ENCODE peak calls at places on chromosomes 16 and 17, in six cellular contexts. One of them, this sample, is unnamed.

GRCh38 chr17:17345686-17346427 is 42.7 kb downstream of the NT5M start:
- DNase-seq in stomach: peak; percentile 13
- DNase-seq in breast epithelium: peak; percentile 34
- DNase-seq in CD8-positive, alpha-beta memory T cell: no peak
- DNase-seq in body of pancreas: no peak
- DNase-seq in CD4-positive, CD25-positive, alpha-beta regulatory T cell: no peak
- DNase-seq in this sample: peak; percentile 2

GRCh38 chr17:18041776-18042175 is 2.6 kb downstream of the GID4 start:
- DNase-seq in stomach: no peak
- DNase-seq in breast epithelium: no peak
- DNase-seq in CD8-positive, alpha-beta memory T cell: no peak
- DNase-seq in body of pancreas: no peak
- DNase-seq in CD4-positive, CD25-positive, alpha-beta regulatory T cell: no peak
- DNase-seq in this sample: no peak

GRCh38 chr16:65375651-65376050 is 253.8 kb upstream of the CDH11 start:
- DNase-seq in stomach: no peak
- DNase-seq in breast epithelium: no peak
- DNase-seq in CD8-positive, alpha-beta memory T cell: no peak
- DNase-seq in body of pancreas: no peak
- DNase-seq in CD4-positive, CD25-positive, alpha-beta regulatory T cell: no peak
- DNase-seq in this sample: no peak

GRCh38 chr17:6456321-6456720 is 12.1 kb downstream of the PIMREG start:
- DNase-seq in stomach: no peak
- DNase-seq in breast epithelium: no peak
- DNase-seq in CD8-positive, alpha-beta memory T cell: no peak
- DNase-seq in body of pancreas: no peak
- DNase-seq in CD4-positive, CD25-positive, alpha-beta regulatory T cell: no peak
- DNase-seq in this sample: no peak

GRCh38 chr16:12901597-12902436 is at the start of gene SHISA9:
- DNase-seq in stomach: no peak
- DNase-seq in breast epithelium: no peak
- DNase-seq in CD8-positive, alpha-beta memory T cell: no peak
- DNase-seq in body of pancreas: no peak
- DNase-seq in CD4-positive, CD25-positive, alpha-beta regulatory T cell: no peak
- DNase-seq in this sample: no peak

GRCh38 chr17:63150994-63151464 is 185.0 kb downstream of the TANC2 start:
- DNase-seq in stomach: no peak
- DNase-seq in breast epithelium: no peak
- DNase-seq in CD8-positive, alpha-beta memory T cell: no peak
- DNase-seq in body of pancreas: no peak
- DNase-seq in CD4-positive, CD25-positive, alpha-beta regulatory T cell: no peak
- DNase-seq in this sample: no peak

GRCh38 chr17:50514936-50515702 is 6.9 kb downstream of the MYCBPAP start:
- DNase-seq in stomach: no peak
- DNase-seq in breast epithelium: no peak
- DNase-seq in CD8-positive, alpha-beta memory T cell: no peak
- DNase-seq in body of pancreas: peak; percentile 46
- DNase-seq in CD4-positive, CD25-positive, alpha-beta regulatory T cell: no peak
- DNase-seq in this sample: no peak

GRCh38 chr17:38749222-38750043 is 1.3 kb upstream of the PCGF2 start:
- DNase-seq in stomach: peak; percentile 81
- DNase-seq in breast epithelium: peak; percentile 89
- DNase-seq in CD8-positive, alpha-beta memory T cell: no peak
- DNase-seq in body of pancreas: peak; percentile 64
- DNase-seq in CD4-positive, CD25-positive, alpha-beta regulatory T cell: no peak
- DNase-seq in this sample: no peak

GRCh38 chr17:10702574-10702973 is 5.2 kb downstream of the ADPRM start:
- DNase-seq in stomach: no peak
- DNase-seq in breast epithelium: no peak
- DNase-seq in CD8-positive, alpha-beta memory T cell: no peak
- DNase-seq in body of pancreas: no peak
- DNase-seq in CD4-positive, CD25-positive, alpha-beta regulatory T cell: no peak
- DNase-seq in this sample: no peak

GRCh38 chr16:77551352-77551751 is 116.5 kb upstream of the ADAMTS18 start:
- DNase-seq in stomach: no peak
- DNase-seq in breast epithelium: no peak
- DNase-seq in CD8-positive, alpha-beta memory T cell: no peak
- DNase-seq in body of pancreas: no peak
- DNase-seq in CD4-positive, CD25-positive, alpha-beta regulatory T cell: no peak
- DNase-seq in this sample: no peak

GRCh38 chr17:61208301-61209098 is 191.1 kb upstream of the TBX2 start:
- DNase-seq in stomach: no peak
- DNase-seq in breast epithelium: no peak
- DNase-seq in CD8-positive, alpha-beta memory T cell: no peak
- DNase-seq in body of pancreas: no peak
- DNase-seq in CD4-positive, CD25-positive, alpha-beta regulatory T cell: no peak
- DNase-seq in this sample: no peak

GRCh38 chr17:67636841-67637240 is 80.9 kb upstream of the NOL11 start:
- DNase-seq in stomach: no peak
- DNase-seq in breast epithelium: no peak
- DNase-seq in CD8-positive, alpha-beta memory T cell: no peak
- DNase-seq in body of pancreas: peak; percentile 19
- DNase-seq in CD4-positive, CD25-positive, alpha-beta regulatory T cell: no peak
- DNase-seq in this sample: no peak

DNA sequence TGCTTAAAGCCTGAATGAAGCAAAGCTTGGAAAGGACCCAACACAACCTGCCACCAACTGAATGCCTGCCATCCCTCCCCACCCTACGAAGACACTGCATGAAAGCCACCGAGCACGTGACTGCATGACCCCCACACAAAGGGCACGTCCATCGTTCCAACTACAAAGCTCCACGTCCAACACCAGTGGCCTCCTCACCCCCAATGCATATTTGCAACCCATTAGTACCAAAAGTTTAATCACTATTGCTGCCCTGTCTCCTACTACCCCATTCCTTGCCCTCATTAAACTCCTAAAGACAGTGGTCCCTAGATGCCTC is 43.4 kb downstream of the ANKRD11 start:
- DNase-seq in stomach: no peak
- DNase-seq in breast epithelium: no peak
- DNase-seq in CD8-positive, alpha-beta memory T cell: no peak
- DNase-seq in body of pancreas: no peak
- DNase-seq in CD4-positive, CD25-positive, alpha-beta regulatory T cell: no peak
- DNase-seq in this sample: no peak
- H3K4me3 ChIP-seq in stomach: no peak overlapping the region
- H3K4me3 ChIP-seq in breast epithelium: no peak overlapping the region
- H3K4me3 ChIP-seq in CD8-positive, alpha-beta memory T cell: peak overlapping the region; percentile 41
- H3K4me3 ChIP-seq in body of pancreas: no peak overlapping the region
- H3K4me3 ChIP-seq in CD4-positive, CD25-positive, alpha-beta regulatory T cell: peak overlapping the region; percentile 66
- H3K4me3 ChIP-seq in this sample: no peak overlapping the region

GRCh38 chr17:75130632-75131277 is 787 bp downstream of the NT5C start:
- DNase-seq in stomach: peak; percentile 47
- DNase-seq in breast epithelium: no peak
- DNase-seq in CD8-positive, alpha-beta memory T cell: no peak
- DNase-seq in body of pancreas: peak; percentile 44
- DNase-seq in CD4-positive, CD25-positive, alpha-beta regulatory T cell: no peak
- DNase-seq in this sample: peak; percentile 80

GRCh38 chr17:75128694-75129505 is 2.6 kb downstream of the NT5C start:
- DNase-seq in stomach: no peak
- DNase-seq in breast epithelium: no peak
- DNase-seq in CD8-positive, alpha-beta memory T cell: no peak
- DNase-seq in body of pancreas: no peak
- DNase-seq in CD4-positive, CD25-positive, alpha-beta regulatory T cell: no peak
- DNase-seq in this sample: no peak

GRCh38 chr17:75129576-75129975 is 2.0 kb downstream of the NT5C start:
- DNase-seq in stomach: no peak
- DNase-seq in breast epithelium: no peak
- DNase-seq in CD8-positive, alpha-beta memory T cell: no peak
- DNase-seq in body of pancreas: no peak
- DNase-seq in CD4-positive, CD25-positive, alpha-beta regulatory T cell: no peak
- DNase-seq in this sample: no peak

GRCh38 chr17:75131278-75132017 is at the start of gene NT5C:
- DNase-seq in stomach: peak; percentile 82
- DNase-seq in breast epithelium: peak; percentile 76
- DNase-seq in CD8-positive, alpha-beta memory T cell: peak; percentile 48
- DNase-seq in body of pancreas: peak; percentile 76
- DNase-seq in CD4-positive, CD25-positive, alpha-beta regulatory T cell: peak; percentile 52
- DNase-seq in this sample: peak; percentile 92

GRCh38 chr17:75130059-75130631 is 1.4 kb downstream of the NT5C start:
- DNase-seq in stomach: no peak
- DNase-seq in breast epithelium: no peak
- DNase-seq in CD8-positive, alpha-beta memory T cell: no peak
- DNase-seq in body of pancreas: no peak
- DNase-seq in CD4-positive, CD25-positive, alpha-beta regulatory T cell: no peak
- DNase-seq in this sample: no peak
- H3K4me3 ChIP-seq in stomach: peak overlapping the region; percentile 70
- H3K4me3 ChIP-seq in breast epithelium: peak overlapping the region; percentile 88
- H3K4me3 ChIP-seq in CD8-positive, alpha-beta memory T cell: no peak overlapping the region
- H3K4me3 ChIP-seq in body of pancreas: no peak overlapping the region
- H3K4me3 ChIP-seq in CD4-positive, CD25-positive, alpha-beta regulatory T cell: peak overlapping the region; percentile 59
- H3K4me3 ChIP-seq in this sample: peak overlapping the region; percentile 87

DNA sequence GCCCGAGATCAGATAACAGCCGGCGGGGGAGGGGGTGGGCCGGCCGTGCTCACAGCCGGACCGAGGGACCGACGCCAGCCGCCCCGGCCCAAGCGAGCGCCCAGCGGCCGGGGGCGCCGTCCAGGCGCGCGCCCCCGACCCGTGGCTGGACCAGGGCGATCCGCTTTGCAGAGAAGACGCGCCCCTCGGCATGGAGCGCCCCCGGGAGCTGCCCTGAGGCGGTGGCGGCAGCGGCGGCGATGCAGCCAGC is 353 bp downstream of the KCNJ12 start:
- DNase-seq in stomach: no peak
- DNase-seq in breast epithelium: no peak
- DNase-seq in CD8-positive, alpha-beta memory T cell: no peak
- DNase-seq in body of pancreas: no peak
- DNase-seq in CD4-positive, CD25-positive, alpha-beta regulatory T cell: no peak
- DNase-seq in this sample: no peak
- H3K4me3 ChIP-seq in stomach: peak overlapping the region; percentile 60
- H3K4me3 ChIP-seq in breast epithelium: peak overlapping the region; percentile 49
- H3K4me3 ChIP-seq in CD8-positive, alpha-beta memory T cell: no peak overlapping the region
- H3K4me3 ChIP-seq in body of pancreas: no peak overlapping the region
- H3K4me3 ChIP-seq in CD4-positive, CD25-positive, alpha-beta regulatory T cell: no peak overlapping the region
- H3K4me3 ChIP-seq in this sample: no peak overlapping the region

DNA sequence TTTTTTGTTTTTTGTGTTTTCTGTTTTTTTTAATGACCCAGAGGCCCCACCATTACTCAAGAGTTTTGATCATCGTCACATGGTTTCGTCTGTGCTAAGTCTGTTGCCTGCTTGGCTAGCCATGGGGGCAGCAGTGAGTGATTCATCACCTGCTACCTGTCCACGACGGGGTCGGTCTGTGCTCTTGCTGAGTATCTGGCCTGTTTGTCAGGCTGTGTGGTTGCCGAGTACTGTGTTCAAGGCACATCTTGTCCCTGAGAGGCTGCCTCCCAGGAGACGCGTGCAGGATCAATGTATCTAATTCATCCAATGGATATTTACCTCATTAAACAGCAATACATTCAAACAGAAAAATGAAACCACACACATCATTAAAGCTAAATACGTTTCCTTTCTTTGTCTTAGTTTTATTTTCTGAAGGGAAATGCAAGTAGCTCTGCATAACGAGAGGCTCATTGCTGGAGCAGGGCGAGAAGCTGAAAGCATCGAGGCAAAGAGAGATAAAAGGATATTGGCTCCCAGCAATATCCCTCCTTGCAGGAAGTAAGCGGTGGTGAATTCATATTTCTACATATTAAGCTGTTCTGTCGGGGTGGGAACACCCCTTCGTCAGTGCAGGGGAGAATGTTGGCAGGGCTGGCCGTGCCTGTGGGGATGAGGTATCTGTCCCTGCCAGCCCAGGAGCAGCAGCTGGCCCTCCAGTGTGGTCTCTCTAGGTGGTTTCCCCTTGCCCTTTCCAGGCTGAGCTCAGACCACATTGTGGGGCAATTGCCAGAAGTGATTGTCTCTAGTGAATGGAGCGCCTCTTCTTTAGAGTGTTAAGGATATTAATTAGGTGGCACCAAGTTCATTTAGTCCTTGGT is 166.2 kb upstream of the ASIC2 start:
- DNase-seq in stomach: no peak
- DNase-seq in breast epithelium: no peak
- DNase-seq in CD8-positive, alpha-beta memory T cell: no peak
- DNase-seq in body of pancreas: no peak
- DNase-seq in CD4-positive, CD25-positive, alpha-beta regulatory T cell: no peak
- DNase-seq in this sample: no peak
- H3K4me3 ChIP-seq in stomach: no peak overlapping the region
- H3K4me3 ChIP-seq in breast epithelium: no peak overlapping the region
- H3K4me3 ChIP-seq in CD8-positive, alpha-beta memory T cell: no peak overlapping the region
- H3K4me3 ChIP-seq in body of pancreas: no peak overlapping the region
- H3K4me3 ChIP-seq in CD4-positive, CD25-positive, alpha-beta regulatory T cell: no peak overlapping the region
- H3K4me3 ChIP-seq in this sample: no peak overlapping the region

DNA sequence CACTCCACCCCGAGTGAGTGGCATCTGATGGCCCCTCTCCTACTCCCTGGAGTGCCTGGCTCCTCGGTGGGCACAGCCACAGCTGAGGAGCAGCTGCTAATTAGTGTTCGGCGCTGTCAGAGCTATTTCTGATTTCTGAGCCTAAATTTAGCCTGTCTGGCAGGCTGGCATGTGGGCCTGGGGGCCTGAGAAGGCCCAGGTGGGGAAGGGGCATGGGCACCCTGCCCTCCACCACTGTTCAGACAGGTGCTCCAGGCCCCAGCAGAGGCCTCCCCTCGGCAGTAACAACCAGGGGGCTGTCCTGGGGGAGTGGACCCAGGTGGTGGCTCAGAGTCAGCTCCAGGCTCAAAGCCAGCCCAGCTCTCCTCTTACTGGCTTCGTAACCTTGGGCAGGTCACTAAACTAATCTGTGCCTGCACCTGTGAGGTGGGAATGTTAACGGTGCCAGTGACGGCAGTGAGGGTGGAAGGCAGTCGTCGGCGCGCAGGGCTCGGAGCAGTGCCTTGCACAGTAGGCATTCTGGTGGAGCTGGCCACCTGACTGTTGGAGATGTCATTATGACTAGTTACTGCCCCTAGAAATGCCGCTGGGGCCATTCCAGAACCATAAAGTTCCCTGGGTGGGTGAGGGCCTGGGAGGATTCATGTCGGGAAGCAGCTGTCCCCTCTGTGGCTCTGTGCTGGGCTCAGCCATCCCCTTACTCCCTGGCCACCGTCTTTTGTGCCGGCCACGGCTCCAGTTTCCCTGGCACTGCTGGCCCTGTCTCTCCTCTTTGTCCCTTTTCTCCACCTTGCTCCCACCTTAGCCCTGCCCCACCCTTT is 6.6 kb downstream of the FMNL1 start:
- DNase-seq in stomach: no peak
- DNase-seq in breast epithelium: no peak
- DNase-seq in CD8-positive, alpha-beta memory T cell: no peak
- DNase-seq in body of pancreas: no peak
- DNase-seq in CD4-positive, CD25-positive, alpha-beta regulatory T cell: no peak
- DNase-seq in this sample: no peak
- H3K4me3 ChIP-seq in stomach: peak overlapping the region; percentile 7
- H3K4me3 ChIP-seq in breast epithelium: peak overlapping the region; percentile 5
- H3K4me3 ChIP-seq in CD8-positive, alpha-beta memory T cell: peak overlapping the region; percentile 95
- H3K4me3 ChIP-seq in body of pancreas: no peak overlapping the region
- H3K4me3 ChIP-seq in CD4-positive, CD25-positive, alpha-beta regulatory T cell: peak overlapping the region; percentile 87
- H3K4me3 ChIP-seq in this sample: no peak overlapping the region

This sample was measured in HAP-1.